ENCODE peak calls at places on chromosomes 3 and 15, in eight cellular contexts. L is NT2/D1; J is endodermal cell; F is CD8-positive, alpha-beta memory T cell; G is GM23248; R is GM12864; T is GM12865; U is ovary. H is an unnamed sample.
A peak's percentile ranks its signal among the peaks of the same experiment; 100 is the strongest.

GRCh38 chr3:107665351-107665750 is 142.6 kb downstream of the BBX start:
- DNase-seq in T (no peak), U (no peak), J (no peak), G (no peak), F (no peak), R (no peak), L (no peak), H (no peak)

GRCh38 chr3:21271606-21272016 is 479.4 kb downstream of the ZNF385D start:
- DNase-seq in G (no peak), U (no peak), T (no peak), F (no peak), L (no peak), R (no peak), J (no peak), H (no peak)

GRCh38 chr3:50089603-50089945 is 855 bp downstream of the RBM5 start:
- DNase-seq in R (no peak), T (peak; percentile 31), G (peak; percentile 74), U (no peak), L (no peak), F (no peak), J (no peak), H (peak; percentile 76)

GRCh38 chr3:60086811-60087210 is 1037.0 kb upstream of the CFAP20DC start:
- DNase-seq in U (no peak), T (peak; percentile 12), R (peak; percentile 8), G (peak; percentile 59), J (no peak), F (no peak), L (no peak), H (no peak)

GRCh38 chr15:58200739-58201138 is 62.6 kb downstream of the AQP9 start:
- DNase-seq in T (no peak), U (no peak), R (no peak), F (no peak), J (no peak), G (no peak), L (no peak), H (no peak)

GRCh38 chr3:158233791-158234190 is 123.9 kb downstream of the RSRC1 start:
- DNase-seq in L (no peak), T (no peak), U (no peak), G (no peak), F (no peak), J (no peak), R (no peak), H (no peak)

GRCh38 chr3:79729096-79729495 is 38.7 kb downstream of the ROBO1 start:
- DNase-seq in R (no peak), L (no peak), F (no peak), G (peak; percentile 2), U (peak; percentile 16), T (no peak), J (no peak), H (no peak)

GRCh38 chr3:168467085-168467714 is 371.5 kb upstream of the GOLIM4 start:
- DNase-seq in J (peak; percentile 59), R (peak; percentile 19), U (no peak), L (peak; percentile 32), T (peak; percentile 71), G (peak; percentile 32), F (no peak), H (peak; percentile 6)

GRCh38 chr3:162302983-162303624 is 806.5 kb downstream of the OTOL1 start:
- DNase-seq in R (no peak), L (no peak), T (peak; percentile 1), G (no peak), F (no peak), U (no peak), J (no peak), H (no peak)

GRCh38 chr15:80228959-80229610 is 22.9 kb downstream of the CTXND1 start:
- DNase-seq in J (no peak), R (no peak), F (no peak), U (no peak), G (peak; percentile 45), L (no peak), T (no peak), H (no peak)

GRCh38 chr3:14541646-14542045 is 1.5 kb upstream of the GRIP2 start:
- DNase-seq in G (no peak), F (no peak), L (no peak), J (no peak), U (no peak), R (no peak), T (no peak), H (no peak)

GRCh38 chr3:183108002-183108449 is 8.7 kb upstream of the MCCC1 start:
- DNase-seq in G (no peak), T (no peak), R (no peak), L (no peak), F (no peak), J (no peak), U (no peak), H (no peak)

GRCh38 chr3:98680723-98681122 is 82.4 kb upstream of the ST3GAL6 start:
- DNase-seq in U (no peak), T (no peak), F (no peak), J (no peak), G (peak; percentile 36), R (no peak), L (no peak), H (no peak)

GRCh38 chr3:122893282-122893681 is 98.4 kb downstream of the SLC49A4 start:
- DNase-seq in U (no peak), G (no peak), F (no peak), L (no peak), T (peak; percentile 41), R (no peak), J (no peak), H (no peak)

GRCh38 chr3:4340411-4341335 is 37.5 kb downstream of the SETMAR start:
- DNase-seq in G (peak; percentile 15), L (no peak), U (no peak), F (no peak), R (no peak), T (no peak), J (no peak), H (no peak)

GRCh38 chr3:186138272-186138981 is 29.5 kb upstream of the ETV5 start:
- DNase-seq in T (no peak), R (no peak), G (no peak), U (no peak), F (no peak), J (peak; percentile 18), L (no peak), H (no peak)

GRCh38 chr15:90060797-90061196 is 41.5 kb downstream of the IDH2 start:
- DNase-seq in T (no peak), U (no peak), F (no peak), J (no peak), G (peak; percentile 47), R (no peak), L (no peak), H (no peak)

GRCh38 chr3:182478369-182478768 is 314.9 kb upstream of the ATP11B start:
- DNase-seq in R (no peak), L (no peak), J (no peak), G (no peak), U (no peak), F (no peak), T (no peak), H (no peak)

GRCh38 chr15:48823237-48823636 is 12.4 kb upstream of the CEP152 start:
- DNase-seq in J (peak; percentile 73), L (peak; percentile 39), G (peak; percentile 42), R (no peak), F (no peak), T (no peak), U (no peak), H (peak; percentile 31)

GRCh38 chr3:27638604-27639003 is 83.5 kb downstream of the EOMES start:
- DNase-seq in J (no peak), L (no peak), T (no peak), R (no peak), F (no peak), U (no peak), G (no peak), H (no peak)

GRCh38 chr3:149377408-149378111 is at the start of gene TM4SF1:
- DNase-seq in T (no peak), G (peak; percentile 78), F (no peak), R (no peak), L (no peak), J (peak; percentile 65), U (peak; percentile 66), H (peak; percentile 36)

DNA sequence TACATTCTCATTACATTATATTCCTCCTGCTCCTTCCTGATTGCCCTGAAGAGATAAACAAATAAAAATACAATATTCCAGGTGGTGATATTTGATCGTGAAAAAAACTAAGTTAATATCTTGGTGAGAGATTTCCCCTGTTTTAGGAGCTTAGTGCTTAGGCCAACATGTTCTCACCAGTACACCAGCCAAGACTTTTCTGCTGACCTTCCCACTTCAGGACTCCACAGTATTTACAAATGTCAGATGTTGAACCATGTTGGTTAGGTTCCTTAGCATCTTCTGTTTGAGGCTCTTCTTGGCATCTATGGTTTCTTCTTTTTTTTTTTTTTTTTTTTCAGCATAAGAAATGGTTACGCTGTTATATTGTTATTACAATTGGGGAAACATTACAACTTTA is 247.0 kb downstream of the IL5RA start:
- DNase-seq in R (no peak), U (no peak), J (no peak), T (no peak), L (no peak), G (no peak), F (no peak), H (no peak)
- H3K4me3 ChIP-seq in R (no peak overlapping the region), U (no peak overlapping the region), J (no peak overlapping the region), T (no peak overlapping the region), L (no peak overlapping the region), G (no peak overlapping the region), F (no peak overlapping the region), H (no peak overlapping the region)

GRCh38 chr15:30921106-30921505 is 17.4 kb downstream of the FAN1 start:
- DNase-seq in L (no peak), R (no peak), F (no peak), T (no peak), G (no peak), J (no peak), U (no peak), H (no peak)
- H3K4me3 ChIP-seq in L (no peak overlapping the region), R (no peak overlapping the region), F (no peak overlapping the region), T (no peak overlapping the region), G (no peak overlapping the region), J (no peak overlapping the region), U (no peak overlapping the region), H (no peak overlapping the region)

GRCh38 chr3:173257797-173258196 is 116.8 kb upstream of the SPATA16 start:
- DNase-seq in T (no peak), L (no peak), U (no peak), J (no peak), R (no peak), G (no peak), F (no peak), H (no peak)
- H3K4me3 ChIP-seq in T (no peak overlapping the region), L (no peak overlapping the region), U (no peak overlapping the region), J (no peak overlapping the region), R (no peak overlapping the region), G (no peak overlapping the region), F (no peak overlapping the region), H (no peak overlapping the region)

DNA sequence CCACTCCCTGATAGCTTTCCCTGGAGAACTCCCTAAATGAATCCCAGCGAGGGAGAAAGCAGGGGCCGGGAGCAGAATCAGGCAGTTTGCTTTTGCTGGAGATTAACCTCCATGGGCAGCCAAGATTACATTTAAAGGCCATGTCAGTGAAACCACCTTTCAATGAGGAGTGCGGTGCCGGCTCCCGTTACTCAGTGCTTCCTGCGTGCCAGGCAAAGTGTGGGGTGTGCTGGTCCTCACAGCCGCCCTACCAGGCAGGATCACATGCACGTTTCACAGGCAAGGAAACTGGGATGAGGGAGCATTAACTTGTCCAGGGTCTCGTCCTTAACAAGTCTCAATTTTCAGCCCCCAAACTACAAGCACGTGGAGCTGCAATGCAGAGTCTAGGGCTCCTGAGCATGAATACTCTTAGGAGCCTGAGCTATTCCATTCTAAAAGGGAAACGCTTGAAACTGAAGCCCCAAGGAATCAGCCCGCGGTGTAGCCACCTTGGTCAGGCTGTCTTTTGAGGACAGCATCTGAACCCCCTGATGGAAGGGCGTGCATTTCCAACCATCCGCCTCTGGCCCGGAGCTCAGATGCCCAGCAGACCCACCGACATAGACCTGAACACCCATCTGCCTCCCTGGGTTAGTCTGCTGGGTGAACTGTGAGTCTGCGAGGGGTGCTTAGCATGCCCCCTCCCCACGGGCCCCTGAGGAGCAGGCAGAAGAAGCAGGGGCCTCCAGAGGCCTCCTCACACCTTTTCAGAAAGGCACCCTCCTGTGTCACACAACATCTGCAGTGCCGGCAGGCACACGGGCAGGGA is 5.6 kb downstream of the IGDCC3 start:
- DNase-seq in T (no peak), R (no peak), G (no peak), F (no peak), U (no peak), L (no peak), J (peak; percentile 54), H (peak; percentile 24)
- H3K4me3 ChIP-seq in T (no peak overlapping the region), R (no peak overlapping the region), G (no peak overlapping the region), F (no peak overlapping the region), U (no peak overlapping the region), L (no peak overlapping the region), J (no peak overlapping the region), H (no peak overlapping the region)

H was measured in H7.